ENCODE peak calls at places on chromosomes 7 and 10, in six cellular contexts. G is AG04449, W is hepatocyte, X is fibroblast of the aortic adventitia, D is pancreas, M is astrocyte of the spinal cord. E is an unnamed sample.
A peak's percentile ranks its signal among the peaks of the same experiment; 100 is the strongest.

GRCh38 chr7:78463039-78463438 is 664.5 kb downstream of the PHTF2 start:
- DNase-seq in G (no peak), W (no peak), X (no peak), D (no peak), M (no peak), E (no peak)

GRCh38 chr7:95011156-95011928 is 103.9 kb downstream of the PPP1R9A start:
- DNase-seq in G (peak; percentile 41), W (no peak), X (peak; percentile 63), D (no peak), M (peak; percentile 87), E (peak; percentile 35)

GRCh38 chr10:72041491-72041890 is 46.9 kb downstream of the SPOCK2 start:
- DNase-seq in G (no peak), W (no peak), X (no peak), D (no peak), M (no peak), E (no peak)

GRCh38 chr7:2015251-2015871 is 217.4 kb downstream of the MAD1L1 start:
- DNase-seq in G (no peak), W (no peak), X (no peak), D (no peak), M (no peak), E (no peak)

GRCh38 chr7:131544449-131545425 is 11.7 kb downstream of the PODXL start:
- DNase-seq in G (no peak), W (no peak), X (peak; percentile 40), D (no peak), M (peak; percentile 69), E (no peak)

GRCh38 chr7:122312789-122313188 is 8.2 kb upstream of the FEZF1 start:
- DNase-seq in G (no peak), W (no peak), X (no peak), D (no peak), M (no peak), E (no peak)

GRCh38 chr7:6306471-6306870 is 34.0 kb upstream of the CYTH3 start:
- DNase-seq in G (no peak), W (no peak), X (peak; percentile 49), D (no peak), M (peak; percentile 54), E (peak; percentile 83)

GRCh38 chr7:45187089-45187945 is 29.7 kb downstream of the RAMP3 start:
- DNase-seq in G (no peak), W (no peak), X (no peak), D (no peak), M (no peak), E (no peak)

GRCh38 chr10:31604141-31604540 is 285.1 kb downstream of the ZEB1 start:
- DNase-seq in G (no peak), W (peak; percentile 21), X (peak; percentile 59), D (no peak), M (peak; percentile 17), E (no peak)

GRCh38 chr7:68800316-68800715 is 798.0 kb upstream of the AUTS2 start:
- DNase-seq in G (no peak), W (no peak), X (no peak), D (no peak), M (peak; percentile 28), E (no peak)

GRCh38 chr7:2012981-2013380 is 219.8 kb downstream of the MAD1L1 start:
- DNase-seq in G (no peak), W (peak; percentile 58), X (peak; percentile 34), D (no peak), M (peak; percentile 46), E (no peak)

GRCh38 chr10:119772347-119772746 is 46.5 kb downstream of the INPP5F start:
- DNase-seq in G (no peak), W (no peak), X (no peak), D (no peak), M (no peak), E (no peak)

GRCh38 chr7:137546671-137547070 is 203.1 kb upstream of the PTN start:
- DNase-seq in G (no peak), W (no peak), X (peak; percentile 49), D (no peak), M (peak; percentile 24), E (peak; percentile 2)

GRCh38 chr7:1851731-1852531 is 181.9 kb downstream of the ELFN1 start:
- DNase-seq in G (no peak), W (no peak), X (no peak), D (no peak), M (no peak), E (no peak)

GRCh38 chr10:52472406-52473146 is 158.5 kb downstream of the DKK1 start:
- DNase-seq in G (no peak), W (no peak), X (no peak), D (no peak), M (no peak), E (peak; percentile 28)

GRCh38 chr7:363626-364025 is 73.7 kb downstream of the FOXL3 start:
- DNase-seq in G (no peak), W (no peak), X (no peak), D (no peak), M (no peak), E (no peak)

GRCh38 chr7:135811513-135811912 is 62.9 kb upstream of the FAM180A start:
- DNase-seq in G (no peak), W (no peak), X (no peak), D (no peak), M (no peak), E (peak; percentile 44)

GRCh38 chr7:151460474-151460855 is 20.5 kb upstream of the CRYGN start:
- DNase-seq in G (no peak), W (peak; percentile 41), X (no peak), D (no peak), M (no peak), E (no peak)

GRCh38 chr7:151461942-151462230 is 21.9 kb upstream of the CRYGN start:
- DNase-seq in G (no peak), W (no peak), X (no peak), D (no peak), M (no peak), E (no peak)

GRCh38 chr7:151461096-151461941 is 21.4 kb upstream of the CRYGN start:
- DNase-seq in G (no peak), W (no peak), X (no peak), D (no peak), M (no peak), E (no peak)

GRCh38 chr7:151457534-151457933 is 17.6 kb upstream of the CRYGN start:
- DNase-seq in G (no peak), W (no peak), X (no peak), D (no peak), M (no peak), E (no peak)

GRCh38 chr7:151459726-151460473 is 20.0 kb upstream of the CRYGN start:
- DNase-seq in G (peak; percentile 79), W (peak; percentile 91), X (peak; percentile 92), D (peak; percentile 65), M (peak; percentile 88), E (peak; percentile 54)
- H3K4me3 ChIP-seq in G (peak overlapping the region; percentile 44), W (no peak overlapping the region), X (peak overlapping the region; percentile 49), D (peak overlapping the region; percentile 18), M (peak overlapping the region; percentile 14), E (no peak overlapping the region)

GRCh38 chr7:142963993-142964392 is 1.8 kb upstream of the KEL start:
- DNase-seq in G (no peak), W (no peak), X (no peak), D (no peak), M (no peak), E (no peak)

GRCh38 chr7:142961973-142962913 is at the start of gene KEL:
- DNase-seq in G (no peak), W (no peak), X (no peak), D (no peak), M (no peak), E (no peak)

GRCh38 chr7:142961595-142961972 is 579 bp downstream of the KEL start:
- DNase-seq in G (no peak), W (no peak), X (no peak), D (no peak), M (no peak), E (no peak)

GRCh38 chr7:142959202-142959601 is 3.0 kb downstream of the KEL start:
- DNase-seq in G (no peak), W (no peak), X (no peak), D (no peak), M (no peak), E (no peak)

GRCh38 chr7:142960955-142961512 is 1.1 kb downstream of the KEL start:
- DNase-seq in G (no peak), W (no peak), X (no peak), D (no peak), M (no peak), E (no peak)
- TF ChIP-seq CTCF in G (no peak), W (peak; percentile 24), X (no peak), D (no peak), M (no peak), E (no peak)

DNA sequence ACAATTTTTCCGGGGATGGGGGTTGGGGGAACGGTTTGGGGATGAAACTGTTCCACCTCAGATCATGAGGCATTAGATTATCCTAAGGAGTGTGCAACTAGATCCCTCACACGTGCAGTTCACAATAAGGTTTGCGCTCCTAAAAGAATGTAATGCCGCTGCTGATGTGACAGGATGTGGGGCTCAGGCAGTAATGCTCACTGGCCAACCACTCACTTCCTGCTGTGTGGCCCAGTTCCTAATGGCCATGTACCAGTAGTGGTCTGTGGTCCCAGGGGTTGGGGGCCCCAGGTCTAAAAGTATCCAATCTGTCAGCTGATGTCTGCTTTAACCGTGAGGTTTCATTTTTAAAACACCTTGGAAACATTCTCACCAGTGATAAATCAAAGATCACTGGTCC is 2.2 kb downstream of the STN1 start:
- DNase-seq in G (no peak), W (no peak), X (no peak), D (no peak), M (no peak), E (no peak)
- H3K4me3 ChIP-seq in G (no peak overlapping the region), W (no peak overlapping the region), X (peak overlapping the region; percentile 31), D (peak overlapping the region; percentile 77), M (peak overlapping the region; percentile 70), E (no peak overlapping the region)

GRCh38 chr10:84521468-84521867 is 193.1 kb downstream of the CCSER2 start:
- DNase-seq in G (no peak), W (no peak), X (no peak), D (no peak), M (no peak), E (no peak)

GRCh38 chr10:84523509-84523908 is 195.1 kb downstream of the CCSER2 start:
- DNase-seq in G (no peak), W (no peak), X (peak; percentile 16), D (no peak), M (peak; percentile 33), E (peak; percentile 46)

GRCh38 chr10:84524435-84524834 is 196.0 kb downstream of the CCSER2 start:
- DNase-seq in G (no peak), W (no peak), X (no peak), D (no peak), M (no peak), E (no peak)

GRCh38 chr10:84521015-84521414 is 192.6 kb downstream of the CCSER2 start:
- DNase-seq in G (no peak), W (no peak), X (no peak), D (no peak), M (no peak), E (no peak)

DNA sequence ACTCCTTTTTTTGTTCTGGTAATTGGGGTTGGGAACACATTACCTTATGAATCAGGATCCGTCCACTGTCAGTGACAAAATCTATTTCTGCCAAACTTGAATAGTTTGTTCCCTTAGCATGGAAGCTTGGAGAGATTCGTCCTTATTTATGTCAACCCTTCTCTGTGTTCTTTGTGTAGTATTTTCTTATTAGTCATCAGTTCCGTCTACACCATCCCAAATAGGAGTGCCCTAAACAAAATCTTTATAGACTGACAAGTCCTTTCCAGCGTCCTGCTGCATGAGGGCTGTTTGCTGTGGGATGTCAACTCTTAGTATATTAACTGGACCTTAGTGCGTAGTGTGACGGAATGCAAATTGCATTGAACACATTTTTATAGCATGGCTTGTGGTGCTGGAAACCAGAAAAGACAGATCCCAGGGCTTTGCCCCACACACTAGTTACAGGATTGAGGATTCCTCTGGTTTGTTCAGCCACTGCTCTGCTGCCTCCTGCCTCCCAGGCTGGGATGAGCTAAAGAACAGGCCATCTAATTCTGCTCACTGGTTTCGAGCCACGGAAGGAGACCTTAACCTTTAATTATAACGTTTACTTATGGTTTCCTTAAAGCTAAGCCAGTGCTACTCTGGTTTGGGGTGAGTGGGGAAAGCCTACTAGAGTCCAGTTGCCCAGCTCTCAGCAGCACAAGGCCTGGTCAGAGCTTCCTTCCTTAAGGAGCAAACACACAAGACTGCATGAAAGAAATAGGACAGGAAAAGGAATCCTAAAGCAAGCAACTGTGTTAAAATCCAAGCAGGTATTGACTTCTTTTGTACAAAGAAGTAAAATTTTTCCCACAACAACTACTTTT is 194.4 kb downstream of the CCSER2 start:
- DNase-seq in G (no peak), W (no peak), X (no peak), D (no peak), M (no peak), E (peak; percentile 41)
- TF ChIP-seq CTCF in G (no peak), W (no peak), X (no peak), D (no peak), M (no peak), E (no peak)

E was measured in epithelial cell of esophagus.